ENCODE peak calls at places on chromosomes 12 and 14, in six cellular contexts. N is mesothelial cell of epicardium; M is T47D; T is HCEC 1CT; F is A549; W is stimulated activated CD4-positive, alpha-beta T cell treated with anti-CD3 and anti-CD28 coated beads, Interleukin-4, amount 100 ng/mL, for 1 hour. O is an unnamed sample.

GRCh38 chr12:22670762-22671161 is 45.8 kb downstream of the ETNK1 start:
- DNase-seq in N (no peak), M (no peak), T (peak), F (no peak), W (no peak), O (no peak)

GRCh38 chr14:31387091-31387490 is 33.3 kb downstream of the HEATR5A start:
- DNase-seq in N (no peak), M (no peak), T (peak), F (no peak), W (no peak), O (no peak)

GRCh38 chr12:65500121-65500846 is 221.8 kb downstream of the MSRB3 start:
- DNase-seq in N (no peak), M (no peak), T (peak), F (no peak), W (no peak), O (no peak)

GRCh38 chr12:53623986-53624385 is 2.2 kb downstream of the ATF7 start:
- DNase-seq in N (no peak), M (no peak), T (peak), F (no peak), W (no peak), O (no peak)

GRCh38 chr12:3224530-3224903 is 147.3 kb downstream of the TSPAN9 start:
- DNase-seq in N (no peak), M (no peak), T (no peak), F (no peak), W (no peak), O (no peak)

GRCh38 chr12:31324845-31325523 is 966 bp downstream of the SINHCAF start:
- DNase-seq in N (no peak), M (peak), T (peak), F (peak), W (peak), O (peak)

GRCh38 chr14:106318700-106319099 is 792.3 kb downstream of the TMEM121 start:
- DNase-seq in N (no peak), M (no peak), T (no peak), F (no peak), W (peak), O (peak)

GRCh38 chr14:51582437-51582836 is 69.3 kb upstream of the FRMD6 start:
- DNase-seq in N (no peak), M (no peak), T (no peak), F (no peak), W (no peak), O (no peak)

GRCh38 chr12:4563336-4563735 is 1.3 kb downstream of the DYRK4 start:
- DNase-seq in N (no peak), M (no peak), T (no peak), F (no peak), W (no peak), O (no peak)

GRCh38 chr14:72155379-72155993 is 223.3 kb downstream of the RGS6 start:
- DNase-seq in N (no peak), M (no peak), T (no peak), F (no peak), W (no peak), O (no peak)

GRCh38 chr12:113862570-113863454 is 103.3 kb downstream of the RBM19 start:
- DNase-seq in N (no peak), M (no peak), T (peak), F (peak), W (no peak), O (no peak)

GRCh38 chr12:91951571-91951970 is 194.1 kb downstream of the BTG1 start:
- DNase-seq in N (no peak), M (no peak), T (no peak), F (no peak), W (no peak), O (no peak)

O was measured in activated naive CD4-positive, alpha-beta T cell treated with anti-CD3 and anti-CD28 coated beads, Interleukin-2, amount 50 U/mL, for 16 hours.